ENCODE peak calls at places on chromosome 11, in five cellular contexts. J is nucleus accumbens; G is fibroblast of the conjunctiva; O is stimulated activated CD4-positive, alpha-beta T cell treated with anti-CD3 and anti-CD28 coated beads, Interleukin-12 subunit alpha, Interleukin-12 subunit beta, amount 100 ng/mL, for 24 hours; V is caudate nucleus. L is an unnamed sample.
A peak's percentile ranks its signal among the peaks of the same experiment; 100 is the strongest.

GRCh38 chr11:8202428-8203160 is 33.8 kb upstream of the RIC3 start:
- DNase-seq in J (no peak), G (no peak), O (no peak), V (no peak), L (no peak)

GRCh38 chr11:130650456-130651068 is 202.1 kb downstream of the ADAMTS15 start:
- DNase-seq in J (no peak), G (no peak), O (no peak), V (no peak), L (no peak)

GRCh38 chr11:85531498-85531897 is 95.6 kb downstream of the DLG2 start:
- DNase-seq in J (no peak), G (no peak), O (no peak), V (peak; percentile 54), L (no peak)

GRCh38 chr11:104005234-104005855 is 31.1 kb upstream of the DDI1 start:
- DNase-seq in J (no peak), G (no peak), O (no peak), V (no peak), L (no peak)

GRCh38 chr11:122159173-122159701 is 43.2 kb upstream of the BLID start:
- DNase-seq in J (no peak), G (no peak), O (no peak), V (peak; percentile 50), L (peak; percentile 51)

GRCh38 chr11:1563697-1564534 is 8.2 kb downstream of the DUSP8 start:
- DNase-seq in J (no peak), G (no peak), O (no peak), V (no peak), L (no peak)

GRCh38 chr11:44637477-44637876 is 72.0 kb downstream of the CD82 start:
- DNase-seq in J (no peak), G (no peak), O (no peak), V (no peak), L (no peak)

GRCh38 chr11:73995247-73995646 is 12.6 kb upstream of the UCP2 start:
- DNase-seq in J (no peak), G (no peak), O (no peak), V (no peak), L (no peak)

GRCh38 chr11:69280451-69280850 is 13.5 kb upstream of the MYEOV start:
- DNase-seq in J (no peak), G (no peak), O (no peak), V (no peak), L (no peak)

GRCh38 chr11:1573077-1573846 is 1.2 kb upstream of the DUSP8 start:
- DNase-seq in J (no peak), G (no peak), O (no peak), V (no peak), L (peak; percentile 37)

GRCh38 chr11:120929664-120930154 is 94.2 kb upstream of the TBCEL start:
- DNase-seq in J (no peak), G (peak; percentile 10), O (no peak), V (no peak), L (no peak)

GRCh38 chr11:16418698-16419097 is 62.4 kb upstream of the SOX6 start:
- DNase-seq in J (no peak), G (no peak), O (no peak), V (no peak), L (no peak)

GRCh38 chr11:73012121-73012863 is 129.8 kb downstream of the FCHSD2 start:
- DNase-seq in J (no peak), G (no peak), O (no peak), V (no peak), L (no peak)

GRCh38 chr11:75275581-75275980 is 35.0 kb downstream of the TPBGL start:
- DNase-seq in J (no peak), G (no peak), O (peak; percentile 39), V (no peak), L (peak; percentile 32)

GRCh38 chr11:3224730-3225098 is 6.1 kb upstream of the MRGPRG start:
- DNase-seq in J (no peak), G (no peak), O (no peak), V (no peak), L (no peak)

GRCh38 chr11:111736191-111736590 is 30.0 kb downstream of the PPP2R1B start:
- DNase-seq in J (no peak), G (no peak), O (no peak), V (no peak), L (no peak)

GRCh38 chr11:134644489-134645456 is 232.7 kb upstream of the B3GAT1 start:
- DNase-seq in J (no peak), G (no peak), O (no peak), V (no peak), L (no peak)

GRCh38 chr11:47213985-47214564 is 699 bp upstream of the DDB2 start:
- DNase-seq in J (peak; percentile 88), G (peak; percentile 76), O (peak; percentile 65), V (peak; percentile 90), L (peak; percentile 88)

GRCh38 chr11:27438595-27438981 is 34.0 kb downstream of the LGR4 start:
- DNase-seq in J (no peak), G (no peak), O (no peak), V (no peak), L (no peak)

GRCh38 chr11:125173556-125173955 is 9.0 kb downstream of the PKNOX2 start:
- DNase-seq in J (no peak), G (no peak), O (no peak), V (no peak), L (no peak)

GRCh38 chr11:26944866-26945664 is 48.8 kb upstream of the FIBIN start:
- DNase-seq in J (no peak), G (peak; percentile 72), O (no peak), V (no peak), L (no peak)

GRCh38 chr11:101748572-101748971 is 164.8 kb upstream of the TRPC6 start:
- DNase-seq in J (no peak), G (no peak), O (no peak), V (no peak), L (no peak)

GRCh38 chr11:110679323-110679980 is 32.8 kb downstream of the ARHGAP20 start:
- DNase-seq in J (no peak), G (no peak), O (no peak), V (no peak), L (no peak)

GRCh38 chr11:118088531-118088930 is 1.8 kb upstream of the SMIM35 start:
- DNase-seq in J (no peak), G (no peak), O (no peak), V (no peak), L (no peak)

GRCh38 chr11:65539401-65540289 is 14.8 kb downstream of the SCYL1 start:
- DNase-seq in J (no peak), G (no peak), O (no peak), V (no peak), L (no peak)

GRCh38 chr11:65606876-65607613 is 7.0 kb downstream of the MAP3K11 start:
- DNase-seq in J (peak; percentile 92), G (peak; percentile 91), O (no peak), V (peak; percentile 96), L (peak; percentile 93)

GRCh38 chr11:93444671-93445073 is 98.5 kb downstream of the SMCO4 start:
- DNase-seq in J (no peak), G (no peak), O (no peak), V (no peak), L (no peak)

GRCh38 chr11:8828580-8829358 is 82.2 kb upstream of the AKIP1 start:
- DNase-seq in J (no peak), G (no peak), O (no peak), V (no peak), L (no peak)

GRCh38 chr11:80103149-80103859 is 662.5 kb upstream of the TENM4 start:
- DNase-seq in J (no peak), G (peak; percentile 72), O (no peak), V (no peak), L (no peak)

GRCh38 chr11:63770763-63771162 is 2.2 kb upstream of the ZFTA start:
- DNase-seq in J (no peak), G (no peak), O (no peak), V (no peak), L (no peak)

GRCh38 chr11:66328307-66329144 is 7.7 kb downstream of the RIN1 start:
- DNase-seq in J (peak; percentile 55), G (no peak), O (peak; percentile 66), V (peak; percentile 40), L (peak; percentile 48)

GRCh38 chr11:8256271-8257002 is 7.2 kb downstream of the LMO1 start:
- DNase-seq in J (no peak), G (no peak), O (no peak), V (no peak), L (no peak)

GRCh38 chr11:4095509-4096230 is 1.1 kb downstream of the RRM1 start:
- DNase-seq in J (no peak), G (peak; percentile 45), O (no peak), V (no peak), L (no peak)

GRCh38 chr11:27875480-27876208 is 175.4 kb upstream of the BDNF start:
- DNase-seq in J (no peak), G (no peak), O (no peak), V (no peak), L (no peak)

GRCh38 chr11:60978546-60979380 is 7.3 kb downstream of the CD6 start:
- DNase-seq in J (no peak), G (no peak), O (no peak), V (no peak), L (no peak)

GRCh38 chr11:77705195-77705876 is 67.7 kb upstream of the CLNS1A start:
- DNase-seq in J (no peak), G (no peak), O (no peak), V (no peak), L (no peak)

GRCh38 chr11:104926771-104927470 is 28.7 kb upstream of the CASP12 start:
- DNase-seq in J (no peak), G (no peak), O (no peak), V (no peak), L (no peak)